ENCODE peak calls at places on chromosomes 6 and 20, in ten cellular contexts. One of them, this sample, is unnamed.

GRCh38 chr6:169858935-169859351 is 107.5 kb downstream of the ERMARD start:
- DNase-seq in SJSA1: peak; percentile 38
- DNase-seq in small intestine: no peak
- DNase-seq in lower lobe of right lung: no peak
- DNase-seq in colonic mucosa: no peak
- DNase-seq in left ventricle myocardium inferior: no peak
- DNase-seq in IMR-90: no peak
- DNase-seq in fibroblast of lung: no peak
- DNase-seq in aorta: peak; percentile 68
- DNase-seq in uterus: no peak
- DNase-seq in this sample: no peak

GRCh38 chr6:16700202-16700997 is 60.9 kb downstream of the ATXN1 start:
- DNase-seq in SJSA1: no peak
- DNase-seq in small intestine: no peak
- DNase-seq in lower lobe of right lung: no peak
- DNase-seq in colonic mucosa: no peak
- DNase-seq in left ventricle myocardium inferior: no peak
- DNase-seq in IMR-90: no peak
- DNase-seq in fibroblast of lung: peak; percentile 60
- DNase-seq in aorta: no peak
- DNase-seq in uterus: no peak
- DNase-seq in this sample: no peak

GRCh38 chr6:85866373-85866740 is 223.7 kb upstream of the SYNCRIP start:
- DNase-seq in SJSA1: no peak
- DNase-seq in small intestine: peak; percentile 2
- DNase-seq in lower lobe of right lung: no peak
- DNase-seq in colonic mucosa: no peak
- DNase-seq in left ventricle myocardium inferior: no peak
- DNase-seq in IMR-90: peak; percentile 36
- DNase-seq in fibroblast of lung: peak; percentile 31
- DNase-seq in aorta: no peak
- DNase-seq in uterus: no peak
- DNase-seq in this sample: no peak

GRCh38 chr20:9615766-9616454 is 101.5 kb downstream of the LAMP5 start:
- DNase-seq in SJSA1: no peak
- DNase-seq in small intestine: no peak
- DNase-seq in lower lobe of right lung: no peak
- DNase-seq in colonic mucosa: no peak
- DNase-seq in left ventricle myocardium inferior: no peak
- DNase-seq in IMR-90: no peak
- DNase-seq in fibroblast of lung: no peak
- DNase-seq in aorta: no peak
- DNase-seq in uterus: no peak
- DNase-seq in this sample: no peak

GRCh38 chr6:39800388-39801032 is 8.3 kb downstream of the DAAM2 start:
- DNase-seq in SJSA1: no peak
- DNase-seq in small intestine: no peak
- DNase-seq in lower lobe of right lung: no peak
- DNase-seq in colonic mucosa: no peak
- DNase-seq in left ventricle myocardium inferior: no peak
- DNase-seq in IMR-90: no peak
- DNase-seq in fibroblast of lung: no peak
- DNase-seq in aorta: no peak
- DNase-seq in uterus: no peak
- DNase-seq in this sample: no peak

GRCh38 chr6:34242252-34243130 is 5.8 kb downstream of the HMGA1 start:
- DNase-seq in SJSA1: no peak
- DNase-seq in small intestine: no peak
- DNase-seq in lower lobe of right lung: peak; percentile 30
- DNase-seq in colonic mucosa: no peak
- DNase-seq in left ventricle myocardium inferior: no peak
- DNase-seq in IMR-90: peak; percentile 25
- DNase-seq in fibroblast of lung: no peak
- DNase-seq in aorta: peak; percentile 51
- DNase-seq in uterus: peak; percentile 13
- DNase-seq in this sample: no peak

GRCh38 chr6:154614101-154614500 is 103.6 kb upstream of the CNKSR3 start:
- DNase-seq in SJSA1: no peak
- DNase-seq in small intestine: no peak
- DNase-seq in lower lobe of right lung: no peak
- DNase-seq in colonic mucosa: no peak
- DNase-seq in left ventricle myocardium inferior: no peak
- DNase-seq in IMR-90: peak; percentile 22
- DNase-seq in fibroblast of lung: peak; percentile 60
- DNase-seq in aorta: no peak
- DNase-seq in uterus: no peak
- DNase-seq in this sample: no peak

GRCh38 chr20:41476013-41476441 is 109.4 kb upstream of the EMILIN3 start:
- DNase-seq in SJSA1: no peak
- DNase-seq in small intestine: peak; percentile 78
- DNase-seq in lower lobe of right lung: no peak
- DNase-seq in colonic mucosa: peak; percentile 49
- DNase-seq in left ventricle myocardium inferior: no peak
- DNase-seq in IMR-90: peak; percentile 68
- DNase-seq in fibroblast of lung: peak; percentile 79
- DNase-seq in aorta: no peak
- DNase-seq in uterus: no peak
- DNase-seq in this sample: no peak

GRCh38 chr6:168265827-168266815 is 53.5 kb downstream of the DACT2 start:
- DNase-seq in SJSA1: peak; percentile 21
- DNase-seq in small intestine: no peak
- DNase-seq in lower lobe of right lung: no peak
- DNase-seq in colonic mucosa: no peak
- DNase-seq in left ventricle myocardium inferior: no peak
- DNase-seq in IMR-90: no peak
- DNase-seq in fibroblast of lung: no peak
- DNase-seq in aorta: peak; percentile 46
- DNase-seq in uterus: no peak
- DNase-seq in this sample: no peak

GRCh38 chr6:54112171-54112650 is 968 bp downstream of the MLIP start:
- DNase-seq in SJSA1: no peak
- DNase-seq in small intestine: no peak
- DNase-seq in lower lobe of right lung: no peak
- DNase-seq in colonic mucosa: no peak
- DNase-seq in left ventricle myocardium inferior: no peak
- DNase-seq in IMR-90: no peak
- DNase-seq in fibroblast of lung: peak; percentile 52
- DNase-seq in aorta: no peak
- DNase-seq in uterus: no peak
- DNase-seq in this sample: no peak

GRCh38 chr6:137738197-137738596 is 128.9 kb upstream of the TNFAIP3 start:
- DNase-seq in SJSA1: no peak
- DNase-seq in small intestine: no peak
- DNase-seq in lower lobe of right lung: no peak
- DNase-seq in colonic mucosa: no peak
- DNase-seq in left ventricle myocardium inferior: no peak
- DNase-seq in IMR-90: peak; percentile 59
- DNase-seq in fibroblast of lung: peak; percentile 89
- DNase-seq in aorta: no peak
- DNase-seq in uterus: no peak
- DNase-seq in this sample: no peak

GRCh38 chr6:1587546-1587945 is 22.2 kb upstream of the FOXC1 start:
- DNase-seq in SJSA1: peak; percentile 23
- DNase-seq in small intestine: no peak
- DNase-seq in lower lobe of right lung: no peak
- DNase-seq in colonic mucosa: no peak
- DNase-seq in left ventricle myocardium inferior: no peak
- DNase-seq in IMR-90: no peak
- DNase-seq in fibroblast of lung: no peak
- DNase-seq in aorta: no peak
- DNase-seq in uterus: no peak
- DNase-seq in this sample: no peak

GRCh38 chr6:1591243-1591642 is 18.5 kb upstream of the FOXC1 start:
- DNase-seq in SJSA1: peak; percentile 17
- DNase-seq in small intestine: no peak
- DNase-seq in lower lobe of right lung: no peak
- DNase-seq in colonic mucosa: no peak
- DNase-seq in left ventricle myocardium inferior: no peak
- DNase-seq in IMR-90: no peak
- DNase-seq in fibroblast of lung: no peak
- DNase-seq in aorta: no peak
- DNase-seq in uterus: no peak
- DNase-seq in this sample: no peak

GRCh38 chr6:1586861-1587450 is 22.8 kb upstream of the FOXC1 start:
- DNase-seq in SJSA1: peak; percentile 14
- DNase-seq in small intestine: no peak
- DNase-seq in lower lobe of right lung: no peak
- DNase-seq in colonic mucosa: peak; percentile 9
- DNase-seq in left ventricle myocardium inferior: no peak
- DNase-seq in IMR-90: no peak
- DNase-seq in fibroblast of lung: no peak
- DNase-seq in aorta: no peak
- DNase-seq in uterus: no peak
- DNase-seq in this sample: no peak

GRCh38 chr6:1590580-1590979 is 19.1 kb upstream of the FOXC1 start:
- DNase-seq in SJSA1: peak; percentile 22
- DNase-seq in small intestine: no peak
- DNase-seq in lower lobe of right lung: no peak
- DNase-seq in colonic mucosa: no peak
- DNase-seq in left ventricle myocardium inferior: no peak
- DNase-seq in IMR-90: no peak
- DNase-seq in fibroblast of lung: no peak
- DNase-seq in aorta: no peak
- DNase-seq in uterus: no peak
- DNase-seq in this sample: no peak

GRCh38 chr6:1589208-1589607 is 20.5 kb upstream of the FOXC1 start:
- DNase-seq in SJSA1: peak; percentile 12
- DNase-seq in small intestine: peak; percentile 78
- DNase-seq in lower lobe of right lung: no peak
- DNase-seq in colonic mucosa: peak; percentile 62
- DNase-seq in left ventricle myocardium inferior: no peak
- DNase-seq in IMR-90: no peak
- DNase-seq in fibroblast of lung: no peak
- DNase-seq in aorta: no peak
- DNase-seq in uterus: no peak
- DNase-seq in this sample: no peak
- H3K27me3 ChIP-seq in SJSA1: no peaks in the 10 kb centered on the region
- H3K27me3 ChIP-seq in small intestine: no peaks in the 10 kb centered on the region
- H3K27me3 ChIP-seq in lower lobe of right lung: peaks cover 13% of the 10 kb centered on the region
- H3K27me3 ChIP-seq in colonic mucosa: peaks cover 4% of the 10 kb centered on the region
- H3K27me3 ChIP-seq in left ventricle myocardium inferior: peaks cover 35% of the 10 kb centered on the region
- H3K27me3 ChIP-seq in IMR-90: peaks cover 42% of the 10 kb centered on the region
- H3K27me3 ChIP-seq in fibroblast of lung: peaks cover 4% of the 10 kb centered on the region
- H3K27me3 ChIP-seq in aorta: no peaks in the 10 kb centered on the region
- H3K27me3 ChIP-seq in uterus: no peaks in the 10 kb centered on the region
- H3K27me3 ChIP-seq in this sample: no peaks in the 10 kb centered on the region

DNA sequence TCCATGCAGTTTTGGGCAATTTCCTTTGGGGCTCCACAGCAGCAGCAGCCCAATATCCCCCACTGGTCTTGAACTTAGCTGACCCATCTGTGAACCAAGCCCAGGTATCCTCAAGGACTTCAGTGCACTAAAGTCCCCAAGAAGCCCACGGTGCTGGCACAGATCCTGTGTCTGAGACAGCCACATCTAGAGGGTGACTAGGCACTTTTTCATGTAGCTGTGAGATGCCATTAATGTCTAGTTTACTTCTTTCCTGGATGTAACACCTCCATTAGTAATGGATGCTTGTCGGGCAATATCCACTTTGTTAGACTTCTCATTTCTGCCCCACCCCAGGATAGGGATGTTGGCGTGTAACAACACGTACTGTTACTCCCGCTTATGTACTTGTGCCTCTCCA is 176.2 kb upstream of the PROKR2 start:
- DNase-seq in SJSA1: no peak
- DNase-seq in small intestine: no peak
- DNase-seq in lower lobe of right lung: no peak
- DNase-seq in colonic mucosa: no peak
- DNase-seq in left ventricle myocardium inferior: no peak
- DNase-seq in IMR-90: no peak
- DNase-seq in fibroblast of lung: no peak
- DNase-seq in aorta: no peak
- DNase-seq in uterus: no peak
- DNase-seq in this sample: no peak
- H3K4me3 ChIP-seq in SJSA1: no peak overlapping the region
- H3K4me3 ChIP-seq in small intestine: no peak overlapping the region
- H3K4me3 ChIP-seq in lower lobe of right lung: no peak overlapping the region
- H3K4me3 ChIP-seq in colonic mucosa: no peak overlapping the region
- H3K4me3 ChIP-seq in left ventricle myocardium inferior: no peak overlapping the region
- H3K4me3 ChIP-seq in IMR-90: no peak overlapping the region
- H3K4me3 ChIP-seq in fibroblast of lung: no peak overlapping the region
- H3K4me3 ChIP-seq in aorta: no peak overlapping the region
- H3K4me3 ChIP-seq in uterus: no peak overlapping the region
- H3K4me3 ChIP-seq in this sample: no peak overlapping the region

GRCh38 chr20:25212242-25212641 is 16.7 kb downstream of the ENTPD6 start:
- DNase-seq in SJSA1: no peak
- DNase-seq in small intestine: no peak
- DNase-seq in lower lobe of right lung: no peak
- DNase-seq in colonic mucosa: no peak
- DNase-seq in left ventricle myocardium inferior: no peak
- DNase-seq in IMR-90: no peak
- DNase-seq in fibroblast of lung: no peak
- DNase-seq in aorta: no peak
- DNase-seq in uterus: no peak
- DNase-seq in this sample: no peak

GRCh38 chr20:25209400-25209799 is 13.9 kb downstream of the ENTPD6 start:
- DNase-seq in SJSA1: no peak
- DNase-seq in small intestine: no peak
- DNase-seq in lower lobe of right lung: no peak
- DNase-seq in colonic mucosa: no peak
- DNase-seq in left ventricle myocardium inferior: no peak
- DNase-seq in IMR-90: no peak
- DNase-seq in fibroblast of lung: no peak
- DNase-seq in aorta: no peak
- DNase-seq in uterus: no peak
- DNase-seq in this sample: no peak

GRCh38 chr20:25209911-25210310 is 14.4 kb downstream of the ENTPD6 start:
- DNase-seq in SJSA1: no peak
- DNase-seq in small intestine: no peak
- DNase-seq in lower lobe of right lung: no peak
- DNase-seq in colonic mucosa: no peak
- DNase-seq in left ventricle myocardium inferior: no peak
- DNase-seq in IMR-90: no peak
- DNase-seq in fibroblast of lung: no peak
- DNase-seq in aorta: no peak
- DNase-seq in uterus: no peak
- DNase-seq in this sample: no peak

GRCh38 chr20:25213566-25214415 is 18.3 kb downstream of the ENTPD6 start:
- DNase-seq in SJSA1: no peak
- DNase-seq in small intestine: no peak
- DNase-seq in lower lobe of right lung: no peak
- DNase-seq in colonic mucosa: no peak
- DNase-seq in left ventricle myocardium inferior: no peak
- DNase-seq in IMR-90: no peak
- DNase-seq in fibroblast of lung: no peak
- DNase-seq in aorta: no peak
- DNase-seq in uterus: peak; percentile 5
- DNase-seq in this sample: no peak

GRCh38 chr20:25211273-25211672 is 15.8 kb downstream of the ENTPD6 start:
- DNase-seq in SJSA1: no peak
- DNase-seq in small intestine: no peak
- DNase-seq in lower lobe of right lung: no peak
- DNase-seq in colonic mucosa: no peak
- DNase-seq in left ventricle myocardium inferior: no peak
- DNase-seq in IMR-90: no peak
- DNase-seq in fibroblast of lung: no peak
- DNase-seq in aorta: no peak
- DNase-seq in uterus: no peak
- DNase-seq in this sample: no peak
- H3K36me3 ChIP-seq in SJSA1: peaks cover 71% of the 10 kb centered on the region
- H3K36me3 ChIP-seq in small intestine: peaks cover 14% of the 10 kb centered on the region
- H3K36me3 ChIP-seq in lower lobe of right lung: peaks cover 65% of the 10 kb centered on the region
- H3K36me3 ChIP-seq in colonic mucosa: peaks cover 5% of the 10 kb centered on the region
- H3K36me3 ChIP-seq in left ventricle myocardium inferior: peaks cover 73% of the 10 kb centered on the region
- H3K36me3 ChIP-seq in IMR-90: peaks cover 26% of the 10 kb centered on the region
- H3K36me3 ChIP-seq in fibroblast of lung: peaks cover 7% of the 10 kb centered on the region
- H3K36me3 ChIP-seq in aorta: peaks cover 4% of the 10 kb centered on the region
- H3K36me3 ChIP-seq in uterus: no peaks in the 10 kb centered on the region
- H3K36me3 ChIP-seq in this sample: peaks cover 47% of the 10 kb centered on the region

GRCh38 chr20:38651562-38651961 is 50.0 kb downstream of the ARHGAP40 start:
- DNase-seq in SJSA1: no peak
- DNase-seq in small intestine: no peak
- DNase-seq in lower lobe of right lung: no peak
- DNase-seq in colonic mucosa: no peak
- DNase-seq in left ventricle myocardium inferior: no peak
- DNase-seq in IMR-90: no peak
- DNase-seq in fibroblast of lung: no peak
- DNase-seq in aorta: no peak
- DNase-seq in uterus: no peak
- DNase-seq in this sample: no peak
- H3K27me3 ChIP-seq in SJSA1: peaks cover 6% of the 10 kb centered on the region
- H3K27me3 ChIP-seq in small intestine: no peaks in the 10 kb centered on the region
- H3K27me3 ChIP-seq in lower lobe of right lung: peaks cover 29% of the 10 kb centered on the region
- H3K27me3 ChIP-seq in colonic mucosa: no peaks in the 10 kb centered on the region
- H3K27me3 ChIP-seq in left ventricle myocardium inferior: peaks cover 96% of the 10 kb centered on the region
- H3K27me3 ChIP-seq in IMR-90: peaks cover 21% of the 10 kb centered on the region
- H3K27me3 ChIP-seq in fibroblast of lung: peaks cover 8% of the 10 kb centered on the region
- H3K27me3 ChIP-seq in aorta: no peaks in the 10 kb centered on the region
- H3K27me3 ChIP-seq in uterus: no peaks in the 10 kb centered on the region
- H3K27me3 ChIP-seq in this sample: peaks cover 18% of the 10 kb centered on the region

This sample was measured in CD4-positive, CD25-positive, alpha-beta regulatory T cell.